ENCODE peak calls at places on chromosomes 7 and 10, in four cellular contexts. One of them, this sample, is unnamed.

GRCh38 chr10:97336942-97337719 is 2.6 kb upstream of the FRAT2 start:
- DNase-seq in left colon: peak; percentile 44
- DNase-seq in pons: no peak
- DNase-seq in foreskin fibroblast: no peak
- DNase-seq in this sample: peak; percentile 41

GRCh38 chr7:5711419-5711818 is 70.0 kb downstream of the RNF216 start:
- DNase-seq in foreskin fibroblast: no peak
- DNase-seq in left colon: no peak
- DNase-seq in pons: no peak
- DNase-seq in this sample: no peak

GRCh38 chr7:132110692-132111091 is 465.6 kb downstream of the PLXNA4 start:
- DNase-seq in foreskin fibroblast: no peak
- DNase-seq in pons: no peak
- DNase-seq in left colon: no peak
- DNase-seq in this sample: no peak

GRCh38 chr7:70040971-70041766 is 442.9 kb downstream of the AUTS2 start:
- DNase-seq in pons: peak; percentile 53
- DNase-seq in foreskin fibroblast: no peak
- DNase-seq in left colon: no peak
- DNase-seq in this sample: peak; percentile 18

GRCh38 chr7:73442222-73442902 is 8.8 kb downstream of the FZD9 start:
- DNase-seq in foreskin fibroblast: no peak
- DNase-seq in left colon: no peak
- DNase-seq in pons: no peak
- DNase-seq in this sample: no peak

GRCh38 chr7:48149058-48149457 is 22.2 kb upstream of the ABCA13 start:
- DNase-seq in left colon: no peak
- DNase-seq in foreskin fibroblast: no peak
- DNase-seq in pons: no peak
- DNase-seq in this sample: no peak

GRCh38 chr7:34087892-34088891 is 182.9 kb downstream of the BMPER start:
- DNase-seq in foreskin fibroblast: no peak
- DNase-seq in left colon: peak; percentile 45
- DNase-seq in pons: no peak
- DNase-seq in this sample: peak; percentile 71

GRCh38 chr10:10831085-10831484 is 186.6 kb upstream of the CELF2 start:
- DNase-seq in left colon: no peak
- DNase-seq in pons: no peak
- DNase-seq in foreskin fibroblast: peak; percentile 98
- DNase-seq in this sample: no peak

GRCh38 chr10:98916751-98917150 is 318.9 kb downstream of the HPSE2 start:
- DNase-seq in foreskin fibroblast: peak; percentile 32
- DNase-seq in pons: no peak
- DNase-seq in left colon: no peak
- DNase-seq in this sample: no peak

GRCh38 chr7:14071045-14071444 is 81.6 kb upstream of the ETV1 start:
- DNase-seq in pons: no peak
- DNase-seq in left colon: no peak
- DNase-seq in foreskin fibroblast: no peak
- DNase-seq in this sample: no peak

GRCh38 chr10:89129850-89130396 is 77.2 kb downstream of the CH25H start:
- DNase-seq in left colon: no peak
- DNase-seq in pons: peak; percentile 74
- DNase-seq in foreskin fibroblast: peak; percentile 88
- DNase-seq in this sample: no peak

GRCh38 chr10:74078037-74078436 is 72.6 kb downstream of the AP3M1 start:
- DNase-seq in left colon: no peak
- DNase-seq in pons: no peak
- DNase-seq in foreskin fibroblast: no peak
- DNase-seq in this sample: no peak

GRCh38 chr10:109282510-109282909 is 640.8 kb downstream of the XPNPEP1 start:
- DNase-seq in pons: no peak
- DNase-seq in foreskin fibroblast: peak; percentile 33
- DNase-seq in left colon: no peak
- DNase-seq in this sample: no peak

GRCh38 chr10:3779146-3779707 is 5.8 kb downstream of the KLF6 start:
- DNase-seq in left colon: no peak
- DNase-seq in foreskin fibroblast: no peak
- DNase-seq in pons: no peak
- DNase-seq in this sample: no peak

GRCh38 chr10:9825491-9826018 is 1192.1 kb upstream of the CELF2 start:
- DNase-seq in left colon: no peak
- DNase-seq in foreskin fibroblast: no peak
- DNase-seq in pons: no peak
- DNase-seq in this sample: peak; percentile 1

GRCh38 chr10:239109-239508 is 103.9 kb downstream of the ZMYND11 start:
- DNase-seq in foreskin fibroblast: peak; percentile 7
- DNase-seq in left colon: no peak
- DNase-seq in pons: no peak
- DNase-seq in this sample: peak; percentile 2

GRCh38 chr7:26385240-26385639 is 93.6 kb downstream of the SNX10 start:
- DNase-seq in pons: no peak
- DNase-seq in left colon: no peak
- DNase-seq in foreskin fibroblast: no peak
- DNase-seq in this sample: no peak

GRCh38 chr7:134481167-134481566 is 22.3 kb upstream of the AKR1B1 start:
- DNase-seq in left colon: no peak
- DNase-seq in foreskin fibroblast: no peak
- DNase-seq in pons: no peak
- DNase-seq in this sample: no peak

GRCh38 chr10:17518338-17518737 is 63.9 kb upstream of the ST8SIA6 start:
- DNase-seq in left colon: no peak
- DNase-seq in foreskin fibroblast: no peak
- DNase-seq in pons: no peak
- DNase-seq in this sample: no peak

GRCh38 chr10:31133628-31134302 is 102.1 kb upstream of the ZNF438 start:
- DNase-seq in left colon: peak; percentile 83
- DNase-seq in foreskin fibroblast: peak; percentile 86
- DNase-seq in pons: peak; percentile 85
- DNase-seq in this sample: peak; percentile 80

GRCh38 chr7:31056775-31057346 is 4.8 kb downstream of the ADCYAP1R1 start:
- DNase-seq in pons: no peak
- DNase-seq in foreskin fibroblast: no peak
- DNase-seq in left colon: no peak
- DNase-seq in this sample: peak; percentile 56